ENCODE peak calls at places on chromosomes 5 and 9, in four cellular contexts. N, E, U and F are unnamed samples.

GRCh38 chr9:129936222-129936621 is 101.0 kb downstream of the USP20 start:
- DNase-seq in N (no peak), E (no peak), U (no peak), F (no peak)

GRCh38 chr5:102762095-102762534 is 7.0 kb downstream of the PAM start:
- DNase-seq in N (no peak), E (no peak), U (no peak), F (no peak)

GRCh38 chr5:96745844-96746531 is 61.8 kb downstream of the ERAP1 start:
- DNase-seq in N (no peak), E (no peak), U (no peak), F (peak)

GRCh38 chr5:14039576-14039975 is 95.1 kb upstream of the DNAH5 start:
- DNase-seq in N (no peak), E (no peak), U (no peak), F (no peak)

GRCh38 chr5:88881566-88881965 is 1.4 kb downstream of the MEF2C start:
- DNase-seq in N (no peak), E (no peak), U (no peak), F (no peak)

GRCh38 chr5:124824637-124825158 is 78.3 kb upstream of the ZNF608 start:
- DNase-seq in N (no peak), E (no peak), U (no peak), F (no peak)

GRCh38 chr5:87300744-87301143 is 33.1 kb downstream of the RASA1 start:
- DNase-seq in N (peak), E (no peak), U (no peak), F (peak)

GRCh38 chr5:78496373-78496772 is 136.0 kb downstream of the SCAMP1 start:
- DNase-seq in N (peak), E (no peak), U (no peak), F (no peak)

GRCh38 chr9:113302792-113303418 is at the start of gene RNF183:
- DNase-seq in N (peak), E (no peak), U (no peak), F (no peak)

GRCh38 chr9:131020388-131020787 is 11.4 kb downstream of the LAMC3 start:
- DNase-seq in N (no peak), E (peak), U (no peak), F (no peak)

GRCh38 chr5:19855031-19855430 is 133.0 kb downstream of the CDH18 start:
- DNase-seq in N (no peak), E (no peak), U (no peak), F (no peak)

GRCh38 chr5:119291877-119292276 is 63.9 kb upstream of the TNFAIP8 start:
- DNase-seq in N (no peak), E (no peak), U (no peak), F (no peak)

GRCh38 chr9:121700165-121700830 is 48.9 kb downstream of the DAB2IP start:
- DNase-seq in N (no peak), E (no peak), U (no peak), F (peak)

GRCh38 chr9:113528811-113529210 is 65.3 kb downstream of the RGS3 start:
- DNase-seq in N (no peak), E (no peak), U (no peak), F (no peak)

GRCh38 chr5:141848771-141849370 is 29.3 kb downstream of the PCDH1 start:
- DNase-seq in N (peak), E (peak), U (no peak), F (no peak)

GRCh38 chr5:53027913-53028312 is 38.8 kb downstream of the ITGA2 start:
- DNase-seq in N (no peak), E (no peak), U (no peak), F (no peak)

GRCh38 chr9:137787786-137788505 is 89.6 kb upstream of the CACNA1B start:
- DNase-seq in N (no peak), E (no peak), U (no peak), F (no peak)

GRCh38 chr5:6804766-6805165 is 91.5 kb downstream of the TENT4A start:
- DNase-seq in N (no peak), E (no peak), U (no peak), F (no peak)

GRCh38 chr5:179914032-179914755 is 6.5 kb upstream of the TBC1D9B start:
- DNase-seq in N (peak), E (no peak), U (no peak), F (no peak)
- TF ChIP-seq TARDBP in N (no peak), E (no peak), U (no peak), F (no peak)

GRCh38 chr9:98263080-98263479 is 7.6 kb upstream of the TBC1D2 start:
- DNase-seq in N (no peak), E (no peak), U (no peak), F (no peak)

GRCh38 chr9:98256632-98257218 is 1.3 kb upstream of the TBC1D2 start:
- DNase-seq in N (no peak), E (peak), U (no peak), F (peak)

GRCh38 chr9:98262056-98262455 is 6.6 kb upstream of the TBC1D2 start:
- DNase-seq in N (no peak), E (no peak), U (no peak), F (no peak)

GRCh38 chr9:98260635-98261034 is 5.2 kb upstream of the TBC1D2 start:
- DNase-seq in N (no peak), E (no peak), U (no peak), F (no peak)

GRCh38 chr9:98259791-98260190 is 4.3 kb upstream of the TBC1D2 start:
- DNase-seq in N (no peak), E (no peak), U (no peak), F (no peak)
- TF ChIP-seq TARDBP in N (no peak), E (no peak), U (no peak), F (no peak)

DNA sequence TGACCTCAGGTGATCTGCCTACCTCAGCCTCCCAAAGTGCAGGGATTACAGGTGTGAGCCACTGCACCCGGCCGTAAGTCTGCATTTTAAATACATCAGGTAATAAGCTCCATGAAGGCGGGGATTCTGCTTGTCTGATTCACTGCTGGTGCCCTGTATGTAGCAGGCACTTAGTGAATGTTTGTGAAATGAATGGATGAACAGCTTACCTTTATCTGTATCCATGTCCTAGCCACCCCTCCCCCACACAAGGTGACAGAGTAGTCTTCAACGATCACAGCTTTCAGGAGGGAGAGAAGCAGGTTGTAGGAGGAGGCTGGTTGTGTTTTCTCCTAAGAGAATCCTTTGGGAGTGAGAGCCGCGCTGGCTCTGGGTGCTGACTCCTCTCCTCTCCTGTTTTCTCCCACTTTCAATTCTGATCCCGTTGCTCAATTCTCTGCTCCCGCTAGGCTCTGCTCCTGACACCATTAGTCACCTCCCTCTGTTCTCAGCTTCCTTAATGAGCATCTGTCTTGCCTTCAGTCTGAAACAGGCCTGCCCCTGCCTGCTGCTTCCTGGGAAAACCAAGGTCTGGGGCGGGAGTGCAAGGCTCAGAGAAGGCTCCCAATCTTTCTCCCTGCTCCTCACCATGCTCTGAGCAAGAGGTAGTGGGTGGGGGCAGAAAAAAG is 88.8 kb upstream of the CTNNA1 start:
- DNase-seq in N (no peak), E (no peak), U (no peak), F (no peak)
- TF ChIP-seq TARDBP in N (no peak), E (no peak), U (no peak), F (no peak)

GRCh38 chr5:173730610-173731302 is 114.3 kb upstream of the BOD1 start:
- DNase-seq in N (no peak), E (no peak), U (no peak), F (no peak)

GRCh38 chr5:173729079-173729765 is 112.8 kb upstream of the BOD1 start:
- DNase-seq in N (no peak), E (no peak), U (no peak), F (no peak)

GRCh38 chr5:173727839-173728778 is 111.7 kb upstream of the BOD1 start:
- DNase-seq in N (peak), E (no peak), U (no peak), F (no peak)

GRCh38 chr5:173721259-173722232 is 105.1 kb upstream of the BOD1 start:
- DNase-seq in N (no peak), E (no peak), U (no peak), F (no peak)

DNA sequence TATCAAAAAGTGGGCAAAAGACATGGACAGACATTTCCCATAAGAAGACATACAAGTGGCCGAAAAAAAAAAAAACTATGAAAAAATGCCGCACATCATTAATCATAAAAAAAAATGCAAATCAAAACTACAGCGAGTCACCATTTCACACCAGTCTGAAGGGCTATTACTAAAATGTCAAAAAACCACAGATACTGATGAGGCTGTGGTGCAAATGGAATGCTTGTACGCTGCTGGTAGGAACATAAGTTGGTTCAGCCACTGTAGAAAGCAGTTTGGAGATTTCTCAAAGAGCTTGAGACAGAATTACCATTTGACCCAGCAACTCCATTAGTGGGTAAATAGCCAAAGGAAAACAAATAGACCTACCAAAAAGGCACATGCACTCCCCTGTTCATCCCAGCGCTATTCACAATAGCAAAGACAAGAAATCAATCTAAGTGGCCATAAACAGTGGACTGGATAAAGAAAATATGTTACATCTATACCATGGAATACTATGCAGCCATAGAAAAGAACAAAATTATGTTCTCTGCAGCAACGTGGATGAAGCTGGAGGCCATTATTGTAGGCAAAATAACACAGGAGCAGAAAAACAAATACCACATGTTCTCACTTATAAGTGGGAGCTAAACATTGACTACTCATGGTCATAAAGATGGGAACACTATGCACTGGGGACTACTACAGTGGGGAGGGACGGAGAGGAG is 110.6 kb upstream of the BOD1 start:
- DNase-seq in N (no peak), E (no peak), U (no peak), F (no peak)
- TF ChIP-seq TARDBP in N (no peak), E (no peak), U (no peak), F (no peak)

DNA sequence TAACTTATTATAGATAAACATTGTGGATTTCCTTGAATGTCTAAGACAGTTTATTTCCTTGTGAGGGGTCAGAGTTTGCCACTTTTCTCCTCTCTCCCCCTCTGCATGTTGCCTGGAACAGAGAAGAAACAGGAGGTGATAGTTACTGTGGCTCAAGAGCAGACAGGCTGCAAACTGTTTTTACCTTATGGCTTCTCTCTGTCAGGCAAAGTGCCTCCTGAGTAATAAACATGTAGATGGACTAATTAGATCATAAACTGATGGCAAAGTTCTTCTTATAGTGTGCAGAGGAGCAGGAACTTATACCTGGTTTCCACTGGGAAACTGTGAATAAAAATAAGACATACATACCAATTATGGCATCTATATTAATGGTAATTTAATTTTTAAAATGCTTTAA is 133.1 kb upstream of the CDH12 start:
- DNase-seq in N (no peak), E (no peak), U (no peak), F (no peak)
- TF ChIP-seq TARDBP in N (no peak), E (no peak), U (no peak), F (no peak)

DNA sequence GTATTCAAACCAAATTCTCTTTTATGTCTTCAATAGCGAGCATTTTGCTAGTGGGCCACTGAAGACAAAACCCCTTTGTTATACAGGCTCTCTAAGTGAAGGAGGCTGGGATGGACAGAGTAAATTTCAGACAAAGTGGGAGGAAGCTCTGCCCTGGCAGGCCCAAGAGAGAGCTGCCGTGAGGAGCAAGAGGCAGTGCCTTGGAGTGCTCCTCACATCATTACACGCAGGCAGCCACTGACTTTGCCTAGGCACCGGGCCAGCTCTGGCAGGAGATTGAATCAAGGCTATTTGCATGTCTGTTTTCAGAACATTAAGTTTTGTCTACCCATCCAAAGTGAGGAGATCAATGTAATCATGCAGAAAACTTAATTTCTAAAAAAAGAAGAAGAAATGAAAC is 167.7 kb downstream of the CCDC192 start:
- DNase-seq in N (no peak), E (no peak), U (no peak), F (no peak)
- TF ChIP-seq TARDBP in N (no peak), E (no peak), U (no peak), F (no peak)

DNA sequence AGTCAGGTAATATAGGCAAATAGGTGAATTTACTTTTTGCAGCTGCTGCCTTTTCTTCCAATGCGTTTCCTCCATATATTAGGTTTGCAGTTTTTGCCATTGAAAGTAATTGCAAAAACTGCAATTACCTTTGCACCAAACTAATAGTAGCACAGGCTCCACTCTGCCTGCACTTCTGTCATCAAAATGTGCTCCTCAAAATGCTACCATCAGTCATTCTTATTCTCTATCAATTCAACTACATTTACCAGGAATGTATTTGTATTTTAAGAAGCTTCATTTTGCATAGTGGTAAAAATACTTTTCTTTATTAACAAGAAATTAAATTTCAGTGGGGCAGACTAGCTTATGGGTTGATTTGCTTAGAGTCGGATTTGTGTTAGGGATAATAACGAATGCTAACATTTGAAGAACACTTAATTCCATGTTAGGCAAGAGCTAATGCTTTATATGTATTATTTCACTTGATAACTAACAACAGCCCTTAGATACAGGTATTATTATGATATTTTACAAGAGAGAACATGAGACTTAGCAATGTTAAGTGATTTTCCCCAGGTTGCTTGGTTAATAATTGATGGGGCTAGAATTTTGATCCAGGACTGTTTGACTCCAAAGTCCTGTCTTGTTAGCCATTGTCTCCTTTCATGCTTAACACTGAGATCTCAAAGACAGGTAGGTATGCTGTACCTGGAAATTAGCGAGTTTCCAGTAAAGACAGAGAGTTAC is 300.4 kb downstream of the MAN2A1 start:
- DNase-seq in N (peak), E (no peak), U (no peak), F (no peak)
- TF ChIP-seq TARDBP in N (peak), E (no peak), U (no peak), F (no peak)

DNA sequence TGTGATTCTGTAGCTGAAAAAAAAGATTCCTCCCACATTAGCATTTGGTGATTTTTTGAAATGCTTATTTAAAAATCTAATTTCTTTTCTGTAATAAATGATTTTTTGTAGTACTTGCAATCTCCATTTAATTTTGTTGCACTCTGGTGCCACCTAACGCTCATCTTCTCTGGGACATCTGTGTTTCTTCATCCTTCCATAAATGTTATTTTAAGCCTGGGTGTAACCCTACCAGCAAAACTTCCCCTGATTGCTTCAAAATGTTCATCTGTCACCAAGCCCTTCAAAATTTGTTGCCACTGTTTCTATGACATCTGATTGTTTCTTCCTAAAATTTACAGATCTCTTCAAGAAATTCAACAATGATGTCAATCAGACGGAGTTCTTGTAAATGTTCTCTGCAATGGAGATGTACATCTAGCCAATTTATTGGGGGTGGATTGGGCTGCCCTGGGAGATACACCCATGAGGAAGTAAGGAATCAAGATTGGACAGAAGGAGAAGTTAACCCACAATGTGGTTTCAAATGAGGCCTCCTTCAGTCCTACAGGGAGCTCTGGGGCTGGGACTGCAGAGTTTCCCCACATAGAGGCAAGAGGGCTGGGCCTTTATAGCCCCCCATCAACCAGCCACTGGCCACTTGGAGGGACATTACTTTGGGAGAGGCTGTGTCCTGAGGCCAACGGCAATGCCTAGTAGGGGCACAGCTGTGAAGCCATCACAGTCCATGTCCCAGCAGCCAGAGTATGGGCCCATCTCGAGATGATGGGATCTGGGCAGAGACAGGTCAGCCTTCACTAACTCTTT is 23.3 kb downstream of the MCTP1 start:
- DNase-seq in N (peak), E (no peak), U (no peak), F (peak)
- TF ChIP-seq TARDBP in N (no peak), E (no peak), U (no peak), F (no peak)

GRCh38 chr5:175684931-175685330 is 27.1 kb downstream of the HRH2 start:
- DNase-seq in N (no peak), E (no peak), U (no peak), F (no peak)

GRCh38 chr5:175682664-175683063 is 24.8 kb downstream of the HRH2 start:
- DNase-seq in N (no peak), E (no peak), U (no peak), F (no peak)

GRCh38 chr5:175685701-175686350 is 28.0 kb downstream of the HRH2 start:
- DNase-seq in N (no peak), E (no peak), U (no peak), F (no peak)

GRCh38 chr5:175683231-175683630 is 25.4 kb downstream of the HRH2 start:
- DNase-seq in N (no peak), E (no peak), U (no peak), F (no peak)

GRCh38 chr5:175683921-175684320 is 26.1 kb downstream of the HRH2 start:
- DNase-seq in N (no peak), E (no peak), U (no peak), F (no peak)
- TF ChIP-seq TARDBP in N (no peak), E (no peak), U (no peak), F (no peak)